ENCODE peak calls at places on chromosome 21, in seven cellular contexts. One of them, this sample, is unnamed.
A peak's percentile ranks its signal among the peaks of the same experiment; 100 is the strongest.

GRCh38 chr21:32727728-32728454 is at the start of gene SYNJ1:
- DNase-seq in EH: peak; percentile 96
- DNase-seq in Daoy: peak; percentile 99
- DNase-seq in activated CD4-positive, alpha-beta memory T cell treated with anti-CD3 and anti-CD28 coated beads for 36 hours: peak; percentile 96
- DNase-seq in Kasumi-1: peak; percentile 83
- DNase-seq in NCI-H1694: peak; percentile 84
- DNase-seq in C1 segment of cervical spinal cord: peak; percentile 88
- DNase-seq in this sample: peak; percentile 95

GRCh38 chr21:44333701-44334636 is 5.2 kb downstream of the CFAP410 start:
- DNase-seq in EH: no peak
- DNase-seq in Daoy: peak; percentile 49
- DNase-seq in activated CD4-positive, alpha-beta memory T cell treated with anti-CD3 and anti-CD28 coated beads for 36 hours: no peak
- DNase-seq in Kasumi-1: no peak
- DNase-seq in NCI-H1694: no peak
- DNase-seq in C1 segment of cervical spinal cord: no peak
- DNase-seq in this sample: no peak

GRCh38 chr21:45080639-45081414 is 6.4 kb downstream of the ADARB1 start:
- DNase-seq in EH: peak; percentile 78
- DNase-seq in Daoy: no peak
- DNase-seq in activated CD4-positive, alpha-beta memory T cell treated with anti-CD3 and anti-CD28 coated beads for 36 hours: peak; percentile 74
- DNase-seq in Kasumi-1: no peak
- DNase-seq in NCI-H1694: no peak
- DNase-seq in C1 segment of cervical spinal cord: no peak
- DNase-seq in this sample: no peak

GRCh38 chr21:45125347-45125746 is 51.0 kb downstream of the ADARB1 start:
- DNase-seq in EH: no peak
- DNase-seq in Daoy: no peak
- DNase-seq in activated CD4-positive, alpha-beta memory T cell treated with anti-CD3 and anti-CD28 coated beads for 36 hours: no peak
- DNase-seq in Kasumi-1: no peak
- DNase-seq in NCI-H1694: no peak
- DNase-seq in C1 segment of cervical spinal cord: no peak
- DNase-seq in this sample: no peak

GRCh38 chr21:25801217-25802015 is 66.6 kb downstream of the GABPA start:
- DNase-seq in EH: peak; percentile 82
- DNase-seq in Daoy: peak; percentile 89
- DNase-seq in activated CD4-positive, alpha-beta memory T cell treated with anti-CD3 and anti-CD28 coated beads for 36 hours: peak; percentile 93
- DNase-seq in Kasumi-1: peak; percentile 92
- DNase-seq in NCI-H1694: peak; percentile 98
- DNase-seq in C1 segment of cervical spinal cord: peak; percentile 13
- DNase-seq in this sample: peak; percentile 41

GRCh38 chr21:17925000-17925610 is 105.9 kb upstream of the C21orf91 start:
- DNase-seq in EH: peak; percentile 59
- DNase-seq in Daoy: peak; percentile 50
- DNase-seq in activated CD4-positive, alpha-beta memory T cell treated with anti-CD3 and anti-CD28 coated beads for 36 hours: peak; percentile 54
- DNase-seq in Kasumi-1: peak; percentile 85
- DNase-seq in NCI-H1694: peak; percentile 64
- DNase-seq in C1 segment of cervical spinal cord: no peak
- DNase-seq in this sample: no peak

GRCh38 chr21:45317401-45318145 is 29.9 kb upstream of the POFUT2 start:
- DNase-seq in EH: peak; percentile 96
- DNase-seq in Daoy: peak; percentile 84
- DNase-seq in activated CD4-positive, alpha-beta memory T cell treated with anti-CD3 and anti-CD28 coated beads for 36 hours: no peak
- DNase-seq in Kasumi-1: no peak
- DNase-seq in NCI-H1694: no peak
- DNase-seq in C1 segment of cervical spinal cord: no peak
- DNase-seq in this sample: no peak

GRCh38 chr21:15472108-15472507 is 257.7 kb upstream of the USP25 start:
- DNase-seq in EH: no peak
- DNase-seq in Daoy: no peak
- DNase-seq in activated CD4-positive, alpha-beta memory T cell treated with anti-CD3 and anti-CD28 coated beads for 36 hours: no peak
- DNase-seq in Kasumi-1: no peak
- DNase-seq in NCI-H1694: no peak
- DNase-seq in C1 segment of cervical spinal cord: no peak
- DNase-seq in this sample: no peak

GRCh38 chr21:26112127-26112742 is 58.3 kb downstream of the APP start:
- DNase-seq in EH: peak; percentile 38
- DNase-seq in Daoy: no peak
- DNase-seq in activated CD4-positive, alpha-beta memory T cell treated with anti-CD3 and anti-CD28 coated beads for 36 hours: peak; percentile 25
- DNase-seq in Kasumi-1: no peak
- DNase-seq in NCI-H1694: no peak
- DNase-seq in C1 segment of cervical spinal cord: no peak
- DNase-seq in this sample: no peak

GRCh38 chr21:42313501-42313969 is 1.7 kb downstream of the TFF3 start:
- DNase-seq in EH: no peak
- DNase-seq in Daoy: peak; percentile 42
- DNase-seq in activated CD4-positive, alpha-beta memory T cell treated with anti-CD3 and anti-CD28 coated beads for 36 hours: no peak
- DNase-seq in Kasumi-1: no peak
- DNase-seq in NCI-H1694: no peak
- DNase-seq in C1 segment of cervical spinal cord: no peak
- DNase-seq in this sample: no peak

GRCh38 chr21:39182016-39182415 is 1.2 kb downstream of the PSMG1 start:
- DNase-seq in EH: no peak
- DNase-seq in Daoy: no peak
- DNase-seq in activated CD4-positive, alpha-beta memory T cell treated with anti-CD3 and anti-CD28 coated beads for 36 hours: no peak
- DNase-seq in Kasumi-1: no peak
- DNase-seq in NCI-H1694: no peak
- DNase-seq in C1 segment of cervical spinal cord: no peak
- DNase-seq in this sample: no peak

GRCh38 chr21:30880914-30881313 is 466 bp downstream of the KRTAP11-1 start:
- DNase-seq in EH: no peak
- DNase-seq in Daoy: no peak
- DNase-seq in activated CD4-positive, alpha-beta memory T cell treated with anti-CD3 and anti-CD28 coated beads for 36 hours: no peak
- DNase-seq in Kasumi-1: no peak
- DNase-seq in NCI-H1694: no peak
- DNase-seq in C1 segment of cervical spinal cord: no peak
- DNase-seq in this sample: no peak

GRCh38 chr21:33552093-33552998 is 9.5 kb downstream of the SON start:
- DNase-seq in EH: no peak
- DNase-seq in Daoy: no peak
- DNase-seq in activated CD4-positive, alpha-beta memory T cell treated with anti-CD3 and anti-CD28 coated beads for 36 hours: no peak
- DNase-seq in Kasumi-1: no peak
- DNase-seq in NCI-H1694: no peak
- DNase-seq in C1 segment of cervical spinal cord: no peak
- DNase-seq in this sample: no peak

GRCh38 chr21:25215698-25216384 is 391.4 kb downstream of the MRPL39 start:
- DNase-seq in EH: no peak
- DNase-seq in Daoy: no peak
- DNase-seq in activated CD4-positive, alpha-beta memory T cell treated with anti-CD3 and anti-CD28 coated beads for 36 hours: no peak
- DNase-seq in Kasumi-1: no peak
- DNase-seq in NCI-H1694: no peak
- DNase-seq in C1 segment of cervical spinal cord: no peak
- DNase-seq in this sample: no peak

GRCh38 chr21:46434322-46434958 is 24.3 kb upstream of the DIP2A start:
- DNase-seq in EH: no peak
- DNase-seq in Daoy: no peak
- DNase-seq in activated CD4-positive, alpha-beta memory T cell treated with anti-CD3 and anti-CD28 coated beads for 36 hours: no peak
- DNase-seq in Kasumi-1: no peak
- DNase-seq in NCI-H1694: no peak
- DNase-seq in C1 segment of cervical spinal cord: no peak
- DNase-seq in this sample: no peak

GRCh38 chr21:34205811-34206635 is 132.6 kb downstream of the MRPS6 start:
- DNase-seq in EH: peak; percentile 19
- DNase-seq in Daoy: no peak
- DNase-seq in activated CD4-positive, alpha-beta memory T cell treated with anti-CD3 and anti-CD28 coated beads for 36 hours: no peak
- DNase-seq in Kasumi-1: no peak
- DNase-seq in NCI-H1694: peak; percentile 95
- DNase-seq in C1 segment of cervical spinal cord: no peak
- DNase-seq in this sample: no peak

GRCh38 chr21:39612233-39613028 is at the start of gene B3GALT5:
- DNase-seq in EH: peak; percentile 27
- DNase-seq in Daoy: peak; percentile 74
- DNase-seq in activated CD4-positive, alpha-beta memory T cell treated with anti-CD3 and anti-CD28 coated beads for 36 hours: no peak
- DNase-seq in Kasumi-1: no peak
- DNase-seq in NCI-H1694: no peak
- DNase-seq in C1 segment of cervical spinal cord: no peak
- DNase-seq in this sample: no peak

GRCh38 chr21:25518491-25518911 is 88.8 kb downstream of the MRPL39 start:
- DNase-seq in EH: peak; percentile 3
- DNase-seq in Daoy: no peak
- DNase-seq in activated CD4-positive, alpha-beta memory T cell treated with anti-CD3 and anti-CD28 coated beads for 36 hours: no peak
- DNase-seq in Kasumi-1: no peak
- DNase-seq in NCI-H1694: no peak
- DNase-seq in C1 segment of cervical spinal cord: no peak
- DNase-seq in this sample: no peak

GRCh38 chr21:31335957-31336738 is 7.9 kb downstream of the TIAM1 start:
- DNase-seq in EH: peak; percentile 85
- DNase-seq in Daoy: peak; percentile 94
- DNase-seq in activated CD4-positive, alpha-beta memory T cell treated with anti-CD3 and anti-CD28 coated beads for 36 hours: peak; percentile 55
- DNase-seq in Kasumi-1: no peak
- DNase-seq in NCI-H1694: peak; percentile 26
- DNase-seq in C1 segment of cervical spinal cord: no peak
- DNase-seq in this sample: no peak

GRCh38 chr21:20999567-21000169 is 1.5 kb downstream of the NCAM2 start:
- DNase-seq in EH: peak; percentile 36
- DNase-seq in Daoy: peak; percentile 27
- DNase-seq in activated CD4-positive, alpha-beta memory T cell treated with anti-CD3 and anti-CD28 coated beads for 36 hours: peak; percentile 47
- DNase-seq in Kasumi-1: peak; percentile 83
- DNase-seq in NCI-H1694: peak; percentile 47
- DNase-seq in C1 segment of cervical spinal cord: peak; percentile 10
- DNase-seq in this sample: peak; percentile 27

GRCh38 chr21:38243732-38244406 is 12.9 kb upstream of the KCNJ15 start:
- DNase-seq in EH: no peak
- DNase-seq in Daoy: no peak
- DNase-seq in activated CD4-positive, alpha-beta memory T cell treated with anti-CD3 and anti-CD28 coated beads for 36 hours: no peak
- DNase-seq in Kasumi-1: no peak
- DNase-seq in NCI-H1694: no peak
- DNase-seq in C1 segment of cervical spinal cord: no peak
- DNase-seq in this sample: no peak

GRCh38 chr21:23968722-23969647 is 1638.3 kb downstream of the MRPL39 start:
- DNase-seq in EH: no peak
- DNase-seq in Daoy: peak; percentile 20
- DNase-seq in activated CD4-positive, alpha-beta memory T cell treated with anti-CD3 and anti-CD28 coated beads for 36 hours: peak; percentile 80
- DNase-seq in Kasumi-1: peak; percentile 96
- DNase-seq in NCI-H1694: peak; percentile 68
- DNase-seq in C1 segment of cervical spinal cord: no peak
- DNase-seq in this sample: peak; percentile 10

GRCh38 chr21:15121655-15122120 is 56.9 kb upstream of the NRIP1 start:
- DNase-seq in EH: no peak
- DNase-seq in Daoy: no peak
- DNase-seq in activated CD4-positive, alpha-beta memory T cell treated with anti-CD3 and anti-CD28 coated beads for 36 hours: no peak
- DNase-seq in Kasumi-1: no peak
- DNase-seq in NCI-H1694: no peak
- DNase-seq in C1 segment of cervical spinal cord: no peak
- DNase-seq in this sample: no peak

GRCh38 chr21:29181799-29182470 is 51.5 kb downstream of the MAP3K7CL start:
- DNase-seq in EH: peak; percentile 94
- DNase-seq in Daoy: peak; percentile 85
- DNase-seq in activated CD4-positive, alpha-beta memory T cell treated with anti-CD3 and anti-CD28 coated beads for 36 hours: no peak
- DNase-seq in Kasumi-1: no peak
- DNase-seq in NCI-H1694: no peak
- DNase-seq in C1 segment of cervical spinal cord: no peak
- DNase-seq in this sample: no peak

GRCh38 chr21:43911015-43911934 is 46.3 kb downstream of the AGPAT3 start:
- DNase-seq in EH: no peak
- DNase-seq in Daoy: no peak
- DNase-seq in activated CD4-positive, alpha-beta memory T cell treated with anti-CD3 and anti-CD28 coated beads for 36 hours: no peak
- DNase-seq in Kasumi-1: peak; percentile 9
- DNase-seq in NCI-H1694: no peak
- DNase-seq in C1 segment of cervical spinal cord: no peak
- DNase-seq in this sample: no peak

GRCh38 chr21:36630485-36631206 is 68.3 kb upstream of the SIM2 start:
- DNase-seq in EH: peak; percentile 51
- DNase-seq in Daoy: peak; percentile 66
- DNase-seq in activated CD4-positive, alpha-beta memory T cell treated with anti-CD3 and anti-CD28 coated beads for 36 hours: peak; percentile 70
- DNase-seq in Kasumi-1: peak; percentile 44
- DNase-seq in NCI-H1694: peak; percentile 79
- DNase-seq in C1 segment of cervical spinal cord: no peak
- DNase-seq in this sample: peak; percentile 55

GRCh38 chr21:43814215-43815106 is 25.1 kb downstream of the RRP1 start:
- DNase-seq in EH: no peak
- DNase-seq in Daoy: no peak
- DNase-seq in activated CD4-positive, alpha-beta memory T cell treated with anti-CD3 and anti-CD28 coated beads for 36 hours: no peak
- DNase-seq in Kasumi-1: no peak
- DNase-seq in NCI-H1694: no peak
- DNase-seq in C1 segment of cervical spinal cord: no peak
- DNase-seq in this sample: no peak

GRCh38 chr21:36188081-36188681 is 31.6 kb downstream of the DOP1B start:
- DNase-seq in EH: no peak
- DNase-seq in Daoy: no peak
- DNase-seq in activated CD4-positive, alpha-beta memory T cell treated with anti-CD3 and anti-CD28 coated beads for 36 hours: no peak
- DNase-seq in Kasumi-1: no peak
- DNase-seq in NCI-H1694: no peak
- DNase-seq in C1 segment of cervical spinal cord: no peak
- DNase-seq in this sample: no peak

GRCh38 chr21:43716376-43717165 is 2.4 kb upstream of the PDXK start:
- DNase-seq in EH: peak; percentile 70
- DNase-seq in Daoy: no peak
- DNase-seq in activated CD4-positive, alpha-beta memory T cell treated with anti-CD3 and anti-CD28 coated beads for 36 hours: no peak
- DNase-seq in Kasumi-1: no peak
- DNase-seq in NCI-H1694: no peak
- DNase-seq in C1 segment of cervical spinal cord: no peak
- DNase-seq in this sample: no peak

GRCh38 chr21:26115346-26115745 is 55.2 kb downstream of the APP start:
- DNase-seq in EH: no peak
- DNase-seq in Daoy: peak; percentile 27
- DNase-seq in activated CD4-positive, alpha-beta memory T cell treated with anti-CD3 and anti-CD28 coated beads for 36 hours: no peak
- DNase-seq in Kasumi-1: no peak
- DNase-seq in NCI-H1694: peak; percentile 36
- DNase-seq in C1 segment of cervical spinal cord: no peak
- DNase-seq in this sample: no peak

GRCh38 chr21:9730866-9731265 is 790.5 kb upstream of the TPTE start:
- DNase-seq in EH: no peak
- DNase-seq in Daoy: no peak
- DNase-seq in activated CD4-positive, alpha-beta memory T cell treated with anti-CD3 and anti-CD28 coated beads for 36 hours: no peak
- DNase-seq in Kasumi-1: no peak
- DNase-seq in NCI-H1694: no peak
- DNase-seq in C1 segment of cervical spinal cord: no peak
- DNase-seq in this sample: no peak

GRCh38 chr21:31872452-31873274 is at the start of gene HUNK:
- DNase-seq in EH: peak; percentile 53
- DNase-seq in Daoy: peak; percentile 66
- DNase-seq in activated CD4-positive, alpha-beta memory T cell treated with anti-CD3 and anti-CD28 coated beads for 36 hours: peak; percentile 20
- DNase-seq in Kasumi-1: peak; percentile 3
- DNase-seq in NCI-H1694: peak; percentile 67
- DNase-seq in C1 segment of cervical spinal cord: peak; percentile 5
- DNase-seq in this sample: peak; percentile 31

GRCh38 chr21:44702973-44703730 is 6.2 kb downstream of the KRTAP10-12 start:
- DNase-seq in EH: no peak
- DNase-seq in Daoy: no peak
- DNase-seq in activated CD4-positive, alpha-beta memory T cell treated with anti-CD3 and anti-CD28 coated beads for 36 hours: no peak
- DNase-seq in Kasumi-1: no peak
- DNase-seq in NCI-H1694: no peak
- DNase-seq in C1 segment of cervical spinal cord: no peak
- DNase-seq in this sample: no peak

GRCh38 chr21:37463083-37463780 is 96.7 kb downstream of the DYRK1A start:
- DNase-seq in EH: peak; percentile 70
- DNase-seq in Daoy: peak; percentile 28
- DNase-seq in activated CD4-positive, alpha-beta memory T cell treated with anti-CD3 and anti-CD28 coated beads for 36 hours: peak; percentile 25
- DNase-seq in Kasumi-1: peak; percentile 59
- DNase-seq in NCI-H1694: peak; percentile 33
- DNase-seq in C1 segment of cervical spinal cord: no peak
- DNase-seq in this sample: no peak

GRCh38 chr21:26495283-26495849 is 77.7 kb downstream of the CYYR1 start:
- DNase-seq in EH: no peak
- DNase-seq in Daoy: no peak
- DNase-seq in activated CD4-positive, alpha-beta memory T cell treated with anti-CD3 and anti-CD28 coated beads for 36 hours: no peak
- DNase-seq in Kasumi-1: no peak
- DNase-seq in NCI-H1694: no peak
- DNase-seq in C1 segment of cervical spinal cord: no peak
- DNase-seq in this sample: no peak

GRCh38 chr21:22544747-22545146 is 1546.5 kb downstream of the NCAM2 start:
- DNase-seq in EH: no peak
- DNase-seq in Daoy: no peak
- DNase-seq in activated CD4-positive, alpha-beta memory T cell treated with anti-CD3 and anti-CD28 coated beads for 36 hours: no peak
- DNase-seq in Kasumi-1: no peak
- DNase-seq in NCI-H1694: no peak
- DNase-seq in C1 segment of cervical spinal cord: no peak
- DNase-seq in this sample: no peak